ENCODE peak calls at places on chromosomes 2 and 18, in six cellular contexts. R is HFFc6, A is dermis microvascular lymphatic vessel endothelial cell, L is NCI-H2081, S is NCI-H1048, H is EH. U is an unnamed sample.
A peak's percentile ranks its signal among the peaks of the same experiment; 100 is the strongest.

GRCh38 chr18:4987452-4988405 is 209.3 kb downstream of the AKAIN1 start:
- DNase-seq in R (no peak), A (no peak), L (no peak), S (no peak), H (no peak), U (no peak)

GRCh38 chr2:177753682-177754475 is 318.7 kb downstream of the PDE11A start:
- DNase-seq in R (peak; percentile 91), A (peak; percentile 66), L (peak; percentile 74), S (no peak), H (peak; percentile 85), U (peak; percentile 94)

GRCh38 chr18:78781601-78781960 is 198.0 kb upstream of the SALL3 start:
- DNase-seq in R (no peak), A (no peak), L (no peak), S (no peak), H (no peak), U (no peak)

GRCh38 chr2:64839844-64840243 is 149.4 kb upstream of the SLC1A4 start:
- DNase-seq in R (no peak), A (no peak), L (no peak), S (no peak), H (peak; percentile 45), U (no peak)

GRCh38 chr2:197159681-197160211 is 150.8 kb downstream of the ANKRD44 start:
- DNase-seq in R (peak; percentile 71), A (peak; percentile 41), L (no peak), S (no peak), H (peak; percentile 85), U (peak; percentile 44)

GRCh38 chr2:143524001-143524608 is 394.9 kb downstream of the ARHGAP15 start:
- DNase-seq in R (peak; percentile 77), A (no peak), L (no peak), S (no peak), H (peak; percentile 95), U (peak; percentile 97)

GRCh38 chr2:157470321-157470720 is 26.4 kb upstream of the CYTIP start:
- DNase-seq in R (no peak), A (no peak), L (no peak), S (no peak), H (no peak), U (no peak)

GRCh38 chr2:26899500-26900164 is 51.7 kb downstream of the DPYSL5 start:
- DNase-seq in R (no peak), A (no peak), L (no peak), S (no peak), H (no peak), U (no peak)

GRCh38 chr18:58493516-58494253 is 135.2 kb downstream of the ALPK2 start:
- DNase-seq in R (peak; percentile 51), A (peak; percentile 59), L (peak; percentile 72), S (no peak), H (peak; percentile 81), U (peak; percentile 79)

GRCh38 chr2:239954166-239955085 is 70.7 kb downstream of the NDUFA10 start:
- DNase-seq in R (no peak), A (peak; percentile 14), L (no peak), S (no peak), H (peak; percentile 18), U (peak; percentile 30)

GRCh38 chr2:118239284-118239683 is 151.0 kb downstream of the INSIG2 start:
- DNase-seq in R (no peak), A (no peak), L (no peak), S (no peak), H (no peak), U (no peak)

GRCh38 chr2:101714098-101714497 is 16.6 kb downstream of the MAP4K4 start:
- DNase-seq in R (no peak), A (no peak), L (no peak), S (no peak), H (no peak), U (no peak)

GRCh38 chr2:71620116-71620515 is 166.8 kb downstream of the DYSF start:
- DNase-seq in R (no peak), A (no peak), L (no peak), S (no peak), H (no peak), U (no peak)

GRCh38 chr18:13264986-13265900 is 46.7 kb downstream of the LDLRAD4 start:
- DNase-seq in R (no peak), A (no peak), L (no peak), S (no peak), H (no peak), U (no peak)

GRCh38 chr2:221948076-221948475 is 350.7 kb downstream of the PAX3 start:
- DNase-seq in R (no peak), A (no peak), L (no peak), S (no peak), H (no peak), U (no peak)

U was measured in fibroblast of villous mesenchyme.